ENCODE peak calls at places on chromosomes 2 and 18, in eight cellular contexts. M is endothelial cell of umbilical vein; L is K562; F is fibroblast of lung; V is hepatocyte; Z is effector memory CD4-positive, alpha-beta T cell; J is Peyer's patch; B is left ventricle myocardium inferior. X is an unnamed sample.

GRCh38 chr18:50306944-50307343 is 19.5 kb upstream of the CXXC1 start:
- DNase-seq in M (no peak), L (no peak), F (peak; percentile 91), V (no peak), Z (no peak), J (no peak), B (no peak), X (no peak)

GRCh38 chr2:172358784-172359556 is 68.4 kb upstream of the ITGA6 start:
- DNase-seq in M (no peak), L (no peak), F (peak; percentile 36), V (no peak), Z (no peak), J (no peak), B (no peak), X (no peak)

GRCh38 chr2:8587920-8588830 is 93.7 kb upstream of the ID2 start:
- DNase-seq in M (no peak), L (no peak), F (no peak), V (no peak), Z (no peak), J (no peak), B (no peak), X (no peak)

GRCh38 chr2:143160732-143161707 is 31.8 kb downstream of the ARHGAP15 start:
- DNase-seq in M (no peak), L (no peak), F (no peak), V (no peak), Z (no peak), J (no peak), B (no peak), X (no peak)

GRCh38 chr2:67669796-67670195 is 272.7 kb downstream of the ETAA1 start:
- DNase-seq in M (no peak), L (no peak), F (no peak), V (no peak), Z (no peak), J (no peak), B (no peak), X (no peak)

GRCh38 chr18:2002178-2002577 is 569.1 kb downstream of the METTL4 start:
- DNase-seq in M (no peak), L (no peak), F (no peak), V (peak; percentile 5), Z (no peak), J (no peak), B (no peak), X (no peak)

GRCh38 chr18:28208268-28208667 is 31.3 kb upstream of the CDH2 start:
- DNase-seq in M (no peak), L (no peak), F (no peak), V (no peak), Z (no peak), J (no peak), B (no peak), X (no peak)

GRCh38 chr2:45712538-45712937 is 61.1 kb downstream of the PRKCE start:
- DNase-seq in M (no peak), L (no peak), F (no peak), V (no peak), Z (no peak), J (no peak), B (no peak), X (no peak)

GRCh38 chr2:76679025-76679396 is 843.2 kb downstream of the LRRTM4 start:
- DNase-seq in M (no peak), L (no peak), F (no peak), V (no peak), Z (no peak), J (no peak), B (no peak), X (no peak)

GRCh38 chr2:10009811-10010781 is 33.3 kb upstream of the KLF11 start:
- DNase-seq in M (no peak), L (no peak), F (peak; percentile 72), V (no peak), Z (no peak), J (peak; percentile 68), B (peak; percentile 88), X (no peak)

GRCh38 chr18:24128700-24129099 is 10.2 kb upstream of the CABYR start:
- DNase-seq in M (no peak), L (no peak), F (peak; percentile 32), V (no peak), Z (no peak), J (no peak), B (no peak), X (no peak)

GRCh38 chr2:160055726-160056108 is 6.7 kb downstream of the PLA2R1 start:
- DNase-seq in M (no peak), L (no peak), F (no peak), V (no peak), Z (no peak), J (no peak), B (no peak), X (no peak)

GRCh38 chr2:202831241-202831997 is 40.1 kb downstream of the ICA1L start:
- DNase-seq in M (peak; percentile 75), L (peak; percentile 28), F (peak; percentile 60), V (peak; percentile 44), Z (no peak), J (peak; percentile 55), B (no peak), X (peak; percentile 48)

GRCh38 chr2:180622122-180622918 is 358.1 kb upstream of the UBE2E3 start:
- DNase-seq in M (peak; percentile 17), L (no peak), F (peak; percentile 61), V (no peak), Z (no peak), J (no peak), B (no peak), X (no peak)

GRCh38 chr18:8381801-8382459 is 227.3 kb upstream of the RAB12 start:
- DNase-seq in M (no peak), L (no peak), F (peak; percentile 75), V (no peak), Z (no peak), J (no peak), B (no peak), X (no peak)

GRCh38 chr2:2238726-2239269 is 92.3 kb downstream of the MYT1L start:
- DNase-seq in M (no peak), L (no peak), F (no peak), V (no peak), Z (no peak), J (no peak), B (no peak), X (no peak)

GRCh38 chr2:109081374-109081773 is 47.6 kb upstream of the SH3RF3 start:
- DNase-seq in M (no peak), L (no peak), F (no peak), V (no peak), Z (no peak), J (peak; percentile 38), B (no peak), X (no peak)

GRCh38 chr2:105926960-105927678 is 182.4 kb downstream of the NCK2 start:
- DNase-seq in M (no peak), L (no peak), F (no peak), V (no peak), Z (peak; percentile 17), J (peak; percentile 79), B (no peak), X (peak; percentile 65)

GRCh38 chr2:38384344-38384743 is 7.3 kb upstream of the ATL2 start:
- DNase-seq in M (no peak), L (no peak), F (no peak), V (no peak), Z (no peak), J (no peak), B (no peak), X (no peak)

GRCh38 chr2:237720962-237721361 is 77.6 kb upstream of the RBM44 start:
- DNase-seq in M (no peak), L (no peak), F (peak; percentile 98), V (no peak), Z (no peak), J (no peak), B (no peak), X (no peak)

GRCh38 chr2:19458604-19459003 is 100.2 kb upstream of the OSR1 start:
- DNase-seq in M (no peak), L (no peak), F (no peak), V (no peak), Z (no peak), J (no peak), B (no peak), X (no peak)

GRCh38 chr18:30888344-30888743 is 154.2 kb downstream of the DSC3 start:
- DNase-seq in M (no peak), L (no peak), F (no peak), V (no peak), Z (no peak), J (no peak), B (no peak), X (no peak)

GRCh38 chr2:107685587-107685986 is 141.1 kb upstream of the RGPD4 start:
- DNase-seq in M (no peak), L (no peak), F (no peak), V (no peak), Z (no peak), J (no peak), B (no peak), X (no peak)

GRCh38 chr2:200968162-200968561 is 4.7 kb upstream of the ORC2 start:
- DNase-seq in M (no peak), L (no peak), F (no peak), V (no peak), Z (no peak), J (peak; percentile 73), B (no peak), X (no peak)

GRCh38 chr2:73197579-73197978 is 4.8 kb upstream of the NOTO start:
- DNase-seq in M (no peak), L (no peak), F (no peak), V (no peak), Z (no peak), J (no peak), B (no peak), X (no peak)

GRCh38 chr18:10216809-10217208 is 237.6 kb upstream of the APCDD1 start:
- DNase-seq in M (no peak), L (no peak), F (no peak), V (no peak), Z (no peak), J (no peak), B (no peak), X (no peak)
- H3K9me3 ChIP-seq in M (no peaks in the 10 kb centered on the region), L (no peaks in the 10 kb centered on the region), F (no peaks in the 10 kb centered on the region), V (no peaks in the 10 kb centered on the region), Z (no peaks in the 10 kb centered on the region), J (no peaks in the 10 kb centered on the region), B (peaks cover 47% of the 10 kb centered on the region), X (no peaks in the 10 kb centered on the region)

GRCh38 chr2:74919827-74920226 is 38.6 kb upstream of the POLE4 start:
- DNase-seq in M (peak; percentile 47), L (peak; percentile 81), F (peak; percentile 31), V (peak; percentile 86), Z (peak; percentile 34), J (peak; percentile 80), B (peak; percentile 60), X (peak; percentile 79)
- H3K4me3 ChIP-seq in M (peak overlapping the region; percentile 33), L (peak overlapping the region; percentile 18), F (peak overlapping the region; percentile 45), V (peak overlapping the region; percentile 41), Z (no peak overlapping the region), J (peak overlapping the region; percentile 41), B (peak overlapping the region; percentile 56), X (no peak overlapping the region)

DNA sequence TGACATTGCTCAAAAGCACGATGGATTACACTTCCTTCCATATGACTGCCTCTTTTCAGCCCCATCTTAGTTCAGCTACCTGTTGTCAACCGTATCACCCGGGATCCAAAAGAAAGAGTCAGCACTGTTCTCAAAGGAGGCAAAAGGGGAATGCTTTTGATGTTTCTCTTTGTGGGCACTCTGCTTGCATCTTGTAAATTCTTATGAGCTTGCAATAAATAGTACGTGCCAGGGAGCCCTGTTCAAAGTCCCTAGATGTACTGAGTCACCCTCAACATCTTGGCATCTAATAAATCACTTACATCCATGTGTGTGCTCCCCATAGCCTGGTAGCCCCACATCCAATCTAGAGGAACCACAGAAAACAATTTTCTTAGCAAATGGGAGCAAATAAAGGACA is 256.9 kb downstream of the SUCLG1 start:
- DNase-seq in M (no peak), L (no peak), F (no peak), V (no peak), Z (no peak), J (no peak), B (no peak), X (no peak)
- H3K9me3 ChIP-seq in M (peaks cover 3% of the 10 kb centered on the region), L (no peaks in the 10 kb centered on the region), F (no peaks in the 10 kb centered on the region), V (no peaks in the 10 kb centered on the region), Z (no peaks in the 10 kb centered on the region), J (no peaks in the 10 kb centered on the region), B (no peaks in the 10 kb centered on the region), X (no peaks in the 10 kb centered on the region)

GRCh38 chr2:42794271-42795046 is 2.1 kb upstream of the HAAO start:
- DNase-seq in M (no peak), L (peak; percentile 38), F (no peak), V (peak; percentile 64), Z (no peak), J (peak; percentile 83), B (no peak), X (no peak)
- H3K4me3 ChIP-seq in M (no peak overlapping the region), L (no peak overlapping the region), F (no peak overlapping the region), V (no peak overlapping the region), Z (no peak overlapping the region), J (peak overlapping the region; percentile 66), B (peak overlapping the region; percentile 74), X (no peak overlapping the region)